ENCODE peak calls at places on chromosomes 5 and 9, in five cellular contexts. W is activated naive CD4-positive, alpha-beta T cell; Y is HepG2; E is aorta; Q is coronary artery. X is an unnamed sample.

GRCh38 chr5:180343846-180344327 is 9.2 kb downstream of the GFPT2 start:
- DNase-seq in W (no peak), Y (no peak), E (peak), Q (no peak), X (no peak)

GRCh38 chr9:136331556-136332481 is 4.5 kb downstream of the GPSM1 start:
- DNase-seq in W (no peak), Y (no peak), E (no peak), Q (no peak), X (no peak)

GRCh38 chr5:134509308-134510040 is 16.0 kb upstream of the JADE2 start:
- DNase-seq in W (no peak), Y (peak), E (no peak), Q (no peak), X (peak)

GRCh38 chr9:18795947-18796705 is 236.9 kb downstream of the SAXO1 start:
- DNase-seq in W (no peak), Y (no peak), E (no peak), Q (no peak), X (no peak)

GRCh38 chr9:36149197-36149596 is 12.7 kb downstream of the GLIPR2 start:
- DNase-seq in W (no peak), Y (no peak), E (no peak), Q (no peak), X (no peak)

GRCh38 chr9:136135326-136136126 is 16.9 kb upstream of the TMEM250 start:
- DNase-seq in W (no peak), Y (no peak), E (no peak), Q (no peak), X (no peak)

GRCh38 chr9:129962889-129963703 is 79.9 kb downstream of the FNBP1 start:
- DNase-seq in W (peak), Y (no peak), E (peak), Q (peak), X (no peak)

GRCh38 chr5:59722875-59723274 is 170.7 kb downstream of the PDE4D start:
- DNase-seq in W (no peak), Y (no peak), E (no peak), Q (no peak), X (no peak)

GRCh38 chr9:8924529-8924928 is 1125.0 kb upstream of the DMAC1 start:
- DNase-seq in W (no peak), Y (no peak), E (no peak), Q (no peak), X (no peak)

GRCh38 chr9:113624721-113625120 is 161.2 kb downstream of the RGS3 start:
- DNase-seq in W (no peak), Y (no peak), E (peak), Q (peak), X (no peak)

GRCh38 chr9:114098660-114099522 is at the start of gene KIF12:
- DNase-seq in W (no peak), Y (peak), E (no peak), Q (no peak), X (no peak)

GRCh38 chr5:109844695-109845094 is 155.0 kb downstream of the MAN2A1 start:
- DNase-seq in W (no peak), Y (no peak), E (no peak), Q (no peak), X (no peak)

GRCh38 chr5:141821430-141821925 is 56.7 kb downstream of the PCDH1 start:
- DNase-seq in W (no peak), Y (no peak), E (no peak), Q (no peak), X (no peak)

GRCh38 chr5:115932991-115933390 is 29.3 kb upstream of the LVRN start:
- DNase-seq in W (no peak), Y (no peak), E (no peak), Q (no peak), X (no peak)

GRCh38 chr9:133760713-133761290 is 22.6 kb upstream of the SARDH start:
- DNase-seq in W (no peak), Y (no peak), E (no peak), Q (no peak), X (no peak)

GRCh38 chr9:109251080-109251775 is 69.6 kb downstream of the EPB41L4B start:
- DNase-seq in W (no peak), Y (peak), E (peak), Q (no peak), X (no peak)

GRCh38 chr9:892123-892522 is 50.6 kb downstream of the DMRT1 start:
- DNase-seq in W (no peak), Y (no peak), E (no peak), Q (no peak), X (no peak)

GRCh38 chr5:127305486-127305885 is 14.9 kb downstream of the MEGF10 start:
- DNase-seq in W (no peak), Y (no peak), E (no peak), Q (no peak), X (no peak)

GRCh38 chr5:143396353-143396940 is 7.0 kb downstream of the NR3C1 start:
- DNase-seq in W (no peak), Y (no peak), E (no peak), Q (no peak), X (no peak)

GRCh38 chr9:128916204-128916603 is 4.6 kb upstream of the PHYHD1 start:
- DNase-seq in W (no peak), Y (no peak), E (peak), Q (no peak), X (no peak)

X was measured in RWPE2.